ENCODE peak calls at places on chromosomes 16 and 17, in eight cellular contexts. M, R, N, C, Q, K, L and Z are unnamed samples.

GRCh38 chr17:56754523-56755208 is 79.1 kb downstream of the C17orf67 start:
- DNase-seq in M (no peak), R (peak; percentile 24), N (no peak), C (no peak), Q (no peak), K (no peak), L (no peak), Z (no peak)

GRCh38 chr16:15457390-15457789 is 23.0 kb downstream of the BMERB1 start:
- DNase-seq in M (no peak), R (no peak), N (no peak), C (no peak), Q (no peak), K (no peak), L (no peak), Z (no peak)

GRCh38 chr17:58189436-58190146 is 2.9 kb upstream of the EPX start:
- DNase-seq in M (peak; percentile 73), R (peak; percentile 89), N (no peak), C (peak; percentile 32), Q (peak; percentile 88), K (peak; percentile 45), L (peak; percentile 47), Z (peak; percentile 23)

GRCh38 chr16:79327836-79328235 is 272.7 kb downstream of the MAF start:
- DNase-seq in M (no peak), R (no peak), N (no peak), C (no peak), Q (no peak), K (no peak), L (no peak), Z (no peak)

GRCh38 chr17:20706752-20707372 is 127.3 kb downstream of the CDRT15L2 start:
- DNase-seq in M (no peak), R (no peak), N (no peak), C (no peak), Q (no peak), K (no peak), L (no peak), Z (no peak)

GRCh38 chr17:58107306-58107705 is 24.1 kb downstream of the DYNLL2 start:
- DNase-seq in M (no peak), R (no peak), N (no peak), C (no peak), Q (no peak), K (no peak), L (no peak), Z (no peak)

GRCh38 chr17:73028311-73028755 is 64.2 kb downstream of the SLC39A11 start:
- DNase-seq in M (no peak), R (peak; percentile 90), N (no peak), C (no peak), Q (no peak), K (no peak), L (no peak), Z (peak; percentile 60)

GRCh38 chr16:87692756-87693155 is 73.0 kb downstream of the KLHDC4 start:
- DNase-seq in M (no peak), R (no peak), N (no peak), C (no peak), Q (no peak), K (no peak), L (no peak), Z (no peak)

GRCh38 chr16:90019201-90019542 is at the start of gene DBNDD1:
- DNase-seq in M (no peak), R (no peak), N (no peak), C (no peak), Q (no peak), K (no peak), L (no peak), Z (no peak)

GRCh38 chr16:10805362-10805761 is 13.2 kb downstream of the TVP23A start:
- DNase-seq in M (no peak), R (no peak), N (no peak), C (no peak), Q (no peak), K (no peak), L (no peak), Z (no peak)

GRCh38 chr17:64615025-64615677 is 47.0 kb downstream of the SMURF2 start:
- DNase-seq in M (no peak), R (peak; percentile 73), N (no peak), C (no peak), Q (no peak), K (no peak), L (no peak), Z (peak; percentile 45)

GRCh38 chr17:40550608-40551007 is 14.7 kb downstream of the CCR7 start:
- DNase-seq in M (peak; percentile 75), R (peak; percentile 96), N (peak; percentile 17), C (peak; percentile 51), Q (peak; percentile 51), K (no peak), L (no peak), Z (no peak)

GRCh38 chr17:40092581-40092980 is 7.8 kb downstream of the NR1D1 start:
- DNase-seq in M (no peak), R (no peak), N (no peak), C (no peak), Q (no peak), K (no peak), L (no peak), Z (no peak)

GRCh38 chr17:71993363-71993762 is 127.5 kb upstream of the SOX9 start:
- DNase-seq in M (no peak), R (no peak), N (no peak), C (no peak), Q (no peak), K (no peak), L (no peak), Z (no peak)

GRCh38 chr16:78563905-78564304 is 464.5 kb downstream of the WWOX start:
- DNase-seq in M (no peak), R (no peak), N (no peak), C (no peak), Q (no peak), K (no peak), L (no peak), Z (no peak)

GRCh38 chr16:84414789-84415326 is 46.5 kb downstream of the ATP2C2 start:
- DNase-seq in M (no peak), R (no peak), N (no peak), C (no peak), Q (no peak), K (no peak), L (no peak), Z (no peak)

GRCh38 chr17:75771334-75772281 is 6.6 kb upstream of the GALK1 start:
- DNase-seq in M (no peak), R (peak; percentile 27), N (no peak), C (no peak), Q (peak; percentile 32), K (no peak), L (no peak), Z (no peak)
- TF ChIP-seq CTCF in M (no peak), R (peak; percentile 8), N (no peak), C (no peak), Q (no peak), K (no peak), L (peak; percentile 35), Z (peak; percentile 31)

GRCh38 chr17:48335858-48336500 is 94.0 kb downstream of the SKAP1 start:
- DNase-seq in M (no peak), R (peak; percentile 67), N (no peak), C (no peak), Q (no peak), K (no peak), L (peak; percentile 78), Z (peak; percentile 26)

GRCh38 chr17:48333034-48333491 is 97.0 kb downstream of the SKAP1 start:
- DNase-seq in M (no peak), R (peak; percentile 10), N (no peak), C (no peak), Q (no peak), K (no peak), L (no peak), Z (no peak)

GRCh38 chr17:48338720-48339119 is 91.3 kb downstream of the SKAP1 start:
- DNase-seq in M (no peak), R (no peak), N (no peak), C (no peak), Q (no peak), K (no peak), L (no peak), Z (no peak)

GRCh38 chr17:48336986-48337385 is 93.0 kb downstream of the SKAP1 start:
- DNase-seq in M (no peak), R (no peak), N (no peak), C (no peak), Q (no peak), K (no peak), L (no peak), Z (no peak)

DNA sequence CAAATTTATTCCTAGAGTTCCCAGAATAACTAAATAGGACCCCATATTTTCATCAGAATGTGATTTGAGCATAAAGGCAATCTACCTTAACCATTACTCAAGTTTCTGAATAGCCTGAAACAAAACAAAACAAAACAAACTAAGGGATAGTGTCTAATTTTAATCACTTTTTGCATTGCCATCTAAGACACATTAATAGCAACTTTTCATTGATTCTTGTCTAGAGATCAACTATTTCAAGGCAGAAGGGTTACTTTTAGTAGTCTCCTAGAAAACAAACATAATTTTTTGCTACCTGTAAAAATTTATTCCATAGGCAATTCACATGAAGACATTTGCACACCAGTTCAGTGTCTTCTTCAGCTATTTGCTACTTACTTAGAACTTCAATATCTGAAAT is 94.8 kb downstream of the SKAP1 start:
- DNase-seq in M (no peak), R (no peak), N (no peak), C (no peak), Q (no peak), K (no peak), L (no peak), Z (no peak)
- H3K27ac ChIP-seq in M (no peak overlapping the region), R (no peak overlapping the region), N (no peak overlapping the region), C (no peak overlapping the region), Q (no peak overlapping the region), K (no peak overlapping the region), L (no peak overlapping the region), Z (no peak overlapping the region)

DNA sequence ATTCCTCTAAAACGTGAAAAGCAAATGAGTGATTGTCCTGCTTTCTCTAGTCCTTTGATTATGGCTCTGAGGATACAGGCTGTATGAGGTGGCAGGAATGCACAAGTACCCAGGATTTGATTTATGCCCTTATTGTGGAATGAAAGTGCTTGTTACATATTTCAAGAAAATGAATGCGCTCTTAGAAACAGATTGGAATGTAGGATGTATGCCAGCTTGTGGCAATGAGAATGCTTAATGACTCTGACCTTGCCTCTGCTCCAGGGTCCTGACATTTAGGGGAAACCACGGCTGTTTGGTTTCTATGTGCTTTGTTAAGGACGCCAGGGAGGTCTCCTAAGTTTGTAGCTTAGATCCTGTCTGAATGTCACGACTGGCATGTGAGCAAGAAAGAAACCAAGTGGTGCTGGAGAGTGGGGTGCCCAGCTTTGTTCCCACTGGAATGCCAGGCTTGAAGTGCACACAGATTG is 22.0 kb downstream of the PRCD start:
- DNase-seq in M (no peak), R (peak; percentile 50), N (no peak), C (no peak), Q (no peak), K (no peak), L (no peak), Z (no peak)
- H3K4me3 ChIP-seq in M (peak overlapping the region; percentile 82), R (no peak overlapping the region), N (no peak overlapping the region), C (no peak overlapping the region), Q (no peak overlapping the region), K (no peak overlapping the region), L (no peak overlapping the region), Z (peak overlapping the region; percentile 1)

DNA sequence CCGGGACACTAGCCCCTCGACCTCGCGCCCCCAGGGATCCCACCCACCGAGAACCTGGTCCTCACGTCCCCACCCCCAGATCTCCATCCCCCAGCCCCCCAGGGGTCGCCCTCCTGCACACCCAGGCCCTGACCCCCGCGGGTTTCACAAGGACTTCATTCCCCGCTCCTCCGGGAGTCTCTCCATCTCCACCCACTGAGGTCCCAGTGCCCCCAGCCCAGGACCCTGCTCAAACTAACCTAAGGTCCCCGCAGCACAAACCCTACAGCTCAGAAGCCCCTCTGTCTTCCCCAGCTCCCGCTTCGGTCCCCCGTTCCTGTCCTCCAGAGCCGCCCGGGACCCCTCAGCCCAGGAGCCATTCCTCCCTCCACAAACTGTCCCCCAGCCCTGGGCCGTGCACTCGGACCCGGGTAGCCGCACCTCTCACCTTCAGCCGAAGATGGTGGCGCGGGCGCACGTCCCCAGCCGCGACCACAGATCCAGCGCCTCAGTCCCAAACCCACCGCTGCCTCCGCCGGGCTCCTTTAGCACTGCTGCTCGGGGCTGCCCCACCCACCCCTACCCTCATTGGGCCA is at the start of gene MYH10:
- DNase-seq in M (peak; percentile 61), R (no peak), N (no peak), C (no peak), Q (no peak), K (no peak), L (no peak), Z (no peak)
- TF ChIP-seq CTCF in M (no peak), R (peak; percentile 20), N (no peak), C (no peak), Q (peak; percentile 17), K (no peak), L (peak; percentile 14), Z (no peak)